ENCODE peak calls at places on chromosomes 2 and 18, in five cellular contexts. C is T-helper 9 cell; I is stimulated activated CD4-positive, alpha-beta T cell treated with anti-CD3 and anti-CD28 coated beads, TNF-alpha, amount 100 ng/mL, for 4 hours; Q is amniotic stem cell; P is T-helper 1 cell. H is an unnamed sample.

GRCh38 chr18:11512096-11513030 is 97.0 kb upstream of the SLC35G4 start:
- DNase-seq in Q (no peak), P (no peak), I (no peak), C (no peak), H (no peak)

GRCh38 chr2:156322681-156323211 is 9.8 kb downstream of the NR4A2 start:
- DNase-seq in C (no peak), Q (no peak), I (no peak), P (no peak), H (no peak)

GRCh38 chr18:68103561-68103960 is 587.0 kb upstream of the DSEL start:
- DNase-seq in C (no peak), Q (no peak), I (no peak), P (no peak), H (no peak)

GRCh38 chr18:5451130-5451529 is 92.7 kb downstream of the EPB41L3 start:
- DNase-seq in I (no peak), P (no peak), Q (no peak), C (no peak), H (no peak)

GRCh38 chr18:32086866-32087265 is 4.8 kb upstream of the RNF138 start:
- DNase-seq in P (no peak), I (no peak), Q (no peak), C (no peak), H (no peak)

GRCh38 chr2:61017003-61017555 is 441 bp upstream of the PEX13 start:
- DNase-seq in C (peak; percentile 49), P (peak; percentile 50), Q (peak; percentile 35), I (peak; percentile 48), H (peak; percentile 53)

GRCh38 chr2:153478289-153479261 is at the start of gene RPRM:
- DNase-seq in Q (peak; percentile 1), I (peak; percentile 7), C (peak; percentile 35), P (peak; percentile 30), H (peak; percentile 50)

GRCh38 chr2:184756885-184757284 is 158.6 kb downstream of the ZNF804A start:
- DNase-seq in Q (no peak), P (no peak), I (no peak), C (no peak), H (no peak)

GRCh38 chr2:166230024-166230723 is 102.4 kb upstream of the SCN1A start:
- DNase-seq in Q (no peak), P (no peak), C (no peak), I (no peak), H (no peak)

GRCh38 chr2:176146101-176146500 is 5.2 kb upstream of the HOXD4 start:
- DNase-seq in C (no peak), P (no peak), Q (no peak), I (no peak), H (no peak)

GRCh38 chr2:128602038-128602698 is 283.5 kb upstream of the HS6ST1 start:
- DNase-seq in I (no peak), P (no peak), C (no peak), Q (no peak), H (no peak)

GRCh38 chr18:48800877-48801727 is 149.7 kb downstream of the SMAD7 start:
- DNase-seq in P (no peak), I (no peak), Q (no peak), C (no peak), H (no peak)

GRCh38 chr18:41992698-41993097 is 37.7 kb downstream of the PIK3C3 start:
- DNase-seq in P (no peak), C (no peak), I (no peak), Q (no peak), H (no peak)

H was measured in T-helper 17 cell.